ENCODE peak calls at places on chromosome 18, in four cellular contexts. C, E, V and K are unnamed samples.

GRCh38 chr18:76255070-76255683 is 239.9 kb downstream of the ZNF516 start:
- DNase-seq in C (no peak), E (no peak), V (no peak), K (no peak)

GRCh38 chr18:46260016-46260878 is 156.1 kb downstream of the HAUS1 start:
- DNase-seq in C (no peak), E (no peak), V (no peak), K (no peak)

GRCh38 chr18:26575865-26576217 is 27.5 kb upstream of the KCTD1 start:
- DNase-seq in C (no peak), E (no peak), V (no peak), K (no peak)

GRCh38 chr18:56593906-56594305 is 44.5 kb downstream of the TXNL1 start:
- DNase-seq in C (no peak), E (no peak), V (no peak), K (no peak)

GRCh38 chr18:23627325-23627724 is 35.4 kb downstream of the ANKRD29 start:
- DNase-seq in C (peak), E (no peak), V (no peak), K (no peak)

GRCh38 chr18:31819106-31819924 is 58.6 kb upstream of the SLC25A52 start:
- DNase-seq in C (peak), E (peak), V (no peak), K (peak)

GRCh38 chr18:24674236-24675004 is 214.0 kb downstream of the HRH4 start:
- DNase-seq in C (no peak), E (no peak), V (no peak), K (no peak)

GRCh38 chr18:13218376-13219011 is at the start of gene LDLRAD4:
- DNase-seq in C (no peak), E (no peak), V (no peak), K (peak)

GRCh38 chr18:57784034-57784815 is 18.9 kb downstream of the ATP8B1 start:
- DNase-seq in C (peak), E (peak), V (no peak), K (no peak)

GRCh38 chr18:44909191-44909719 is 228.6 kb downstream of the SETBP1 start:
- DNase-seq in C (no peak), E (no peak), V (no peak), K (no peak)

GRCh38 chr18:35267161-35267651 is 22.8 kb downstream of the ZSCAN30 start:
- DNase-seq in C (no peak), E (no peak), V (peak), K (no peak)

GRCh38 chr18:79635127-79635726 is 44.4 kb upstream of the CTDP1 start:
- DNase-seq in C (no peak), E (no peak), V (no peak), K (no peak)

GRCh38 chr18:79634593-79634992 is 45.0 kb upstream of the CTDP1 start:
- DNase-seq in C (no peak), E (no peak), V (no peak), K (no peak)

GRCh38 chr18:79632765-79633164 is 46.8 kb upstream of the CTDP1 start:
- DNase-seq in C (no peak), E (no peak), V (no peak), K (no peak)

GRCh38 chr18:79631761-79632446 is 47.7 kb upstream of the CTDP1 start:
- DNase-seq in C (no peak), E (no peak), V (no peak), K (no peak)

GRCh38 chr18:79634186-79634585 is 45.4 kb upstream of the CTDP1 start:
- DNase-seq in C (no peak), E (no peak), V (no peak), K (no peak)
- TF ChIP-seq ELF4 in C (no peak), E (no peak), V (no peak), K (no peak)

DNA sequence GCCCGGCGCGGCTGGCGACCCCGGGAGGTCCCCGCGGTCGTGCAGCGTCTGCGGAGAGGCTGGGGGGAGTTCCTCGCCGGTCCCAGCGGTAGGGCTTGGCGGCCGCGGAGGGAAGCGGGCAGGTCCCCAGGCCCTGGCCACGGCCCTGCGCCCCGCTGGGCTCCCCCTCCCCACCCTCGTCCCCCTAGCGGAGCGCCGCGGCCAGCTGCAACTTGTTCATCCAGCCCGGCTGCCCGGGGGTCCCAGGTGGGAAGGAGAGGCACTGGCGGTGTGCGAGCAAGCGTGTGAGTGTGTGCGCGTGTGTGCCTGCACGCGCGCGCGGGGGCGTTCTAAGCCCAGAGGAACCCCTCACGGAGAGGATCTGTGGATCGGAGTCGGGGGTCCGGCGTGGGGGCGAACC is 1.3 kb downstream of the PTPRM start:
- DNase-seq in C (peak), E (no peak), V (peak), K (peak)
- TF ChIP-seq ELF4 in C (no peak), E (no peak), V (no peak), K (no peak)

DNA sequence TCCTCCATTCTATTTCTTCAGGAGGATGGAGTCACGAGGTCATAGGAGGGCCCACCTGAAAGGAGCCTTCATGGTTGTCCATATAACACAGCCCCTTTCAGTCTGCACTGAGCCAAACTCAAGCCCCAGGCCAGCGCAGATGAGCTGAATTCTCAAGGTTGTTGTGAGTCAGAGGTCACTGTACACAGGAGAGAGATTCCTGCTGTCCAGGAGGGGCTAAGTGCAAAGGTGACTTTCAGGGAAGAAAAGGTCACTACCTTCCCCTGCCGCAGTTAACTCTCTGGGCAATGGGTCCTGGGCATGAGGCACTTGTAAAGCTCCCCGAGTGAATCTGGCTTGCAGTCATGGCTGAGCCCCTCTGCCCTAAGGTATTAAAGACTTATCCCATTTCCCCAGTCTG is 150.7 kb downstream of the CTIF start:
- DNase-seq in C (no peak), E (no peak), V (no peak), K (no peak)
- TF ChIP-seq ELF4 in C (no peak), E (no peak), V (no peak), K (no peak)

DNA sequence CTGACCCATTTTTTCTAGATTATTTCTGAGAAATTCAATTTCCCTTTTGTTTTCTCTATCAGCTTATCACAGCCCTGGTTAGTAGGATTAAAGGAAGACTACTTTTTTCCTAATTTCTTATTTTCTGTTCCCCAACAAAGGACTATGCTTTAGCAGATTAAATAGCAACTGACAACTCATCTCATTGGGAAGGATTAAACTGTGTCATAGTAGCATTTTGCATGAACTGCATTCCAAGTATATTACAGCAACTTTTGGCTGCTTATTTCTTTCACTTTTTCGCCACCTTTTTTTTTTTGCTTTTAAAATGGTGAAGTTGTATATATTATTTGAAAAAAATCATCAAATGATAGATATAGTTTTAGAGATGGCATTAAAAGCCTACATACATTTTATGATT is 570.3 kb downstream of the FBXO15 start:
- DNase-seq in C (no peak), E (no peak), V (no peak), K (no peak)
- TF ChIP-seq ELF4 in C (no peak), E (no peak), V (no peak), K (no peak)